ENCODE peak calls at places on chromosomes 7 and 10, in five cellular contexts. G, D, E, R and F are unnamed samples.

GRCh38 chr7:37552021-37552420 is 103.4 kb upstream of the ELMO1 start:
- DNase-seq in G (no peak), D (no peak), E (no peak), R (no peak), F (no peak)

GRCh38 chr10:30493609-30494530 is 59.9 kb downstream of the MAP3K8 start:
- DNase-seq in G (peak; percentile 45), D (peak; percentile 92), E (no peak), R (no peak), F (no peak)

GRCh38 chr10:25867321-25867720 is 66.7 kb upstream of the MYO3A start:
- DNase-seq in G (no peak), D (no peak), E (no peak), R (no peak), F (no peak)

GRCh38 chr10:73970845-73971244 is 27.1 kb upstream of the VCL start:
- DNase-seq in G (no peak), D (no peak), E (no peak), R (no peak), F (no peak)

GRCh38 chr7:3301831-3302618 is 973 bp downstream of the SDK1 start:
- DNase-seq in G (no peak), D (no peak), E (no peak), R (peak; percentile 48), F (no peak)

GRCh38 chr10:63437334-63437949 is 28.3 kb downstream of the JMJD1C start:
- DNase-seq in G (no peak), D (no peak), E (no peak), R (no peak), F (no peak)

GRCh38 chr10:45246522-45246921 is 68.9 kb downstream of the OR13A1 start:
- DNase-seq in G (no peak), D (no peak), E (no peak), R (no peak), F (no peak)

GRCh38 chr7:31488562-31489203 is 25.2 kb upstream of the ITPRID1 start:
- DNase-seq in G (no peak), D (peak; percentile 88), E (peak; percentile 41), R (no peak), F (no peak)

GRCh38 chr10:28661035-28661434 is 16.3 kb upstream of the BAMBI start:
- DNase-seq in G (no peak), D (no peak), E (no peak), R (no peak), F (no peak)

GRCh38 chr7:132092106-132092505 is 484.2 kb downstream of the PLXNA4 start:
- DNase-seq in G (no peak), D (no peak), E (no peak), R (no peak), F (no peak)

DNA sequence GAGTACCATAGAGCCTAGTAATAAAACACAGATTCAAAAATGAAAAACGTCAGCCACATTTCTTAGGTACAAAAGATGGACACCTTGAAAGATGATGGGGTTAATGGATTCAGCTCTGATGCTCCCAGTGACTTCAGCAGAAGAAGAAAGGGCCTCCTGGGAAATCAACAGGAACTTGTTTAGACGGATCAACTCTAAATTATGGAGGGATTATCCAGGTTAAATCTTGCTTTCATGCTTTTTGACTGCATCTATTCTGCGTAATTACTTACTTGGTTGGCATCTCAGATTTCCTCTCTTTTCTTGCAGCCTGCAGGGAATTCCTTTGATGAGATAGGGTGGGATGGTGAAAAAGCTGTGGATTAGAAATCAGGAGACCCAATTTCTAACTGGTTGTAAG is 82.6 kb downstream of the TMEM178B start:
- DNase-seq in G (no peak), D (no peak), E (no peak), R (no peak), F (no peak)
- H3K4me1 ChIP-seq in G (no peaks in the 10 kb centered on the region), D (no peaks in the 10 kb centered on the region), E (peaks cover 6% of the 10 kb centered on the region), R (no peaks in the 10 kb centered on the region), F (peaks cover 5% of the 10 kb centered on the region)

GRCh38 chr10:100670368-100670767 is 75.0 kb upstream of the PAX2 start:
- DNase-seq in G (no peak), D (no peak), E (no peak), R (no peak), F (no peak)
- H3K27ac ChIP-seq in G (no peak overlapping the region), D (no peak overlapping the region), E (no peak overlapping the region), R (no peak overlapping the region), F (no peak overlapping the region)

GRCh38 chr7:150343225-150343624 is 1.8 kb upstream of the RARRES2 start:
- DNase-seq in G (no peak), D (no peak), E (no peak), R (no peak), F (no peak)

GRCh38 chr7:150345012-150345411 is 3.6 kb upstream of the RARRES2 start:
- DNase-seq in G (no peak), D (no peak), E (no peak), R (no peak), F (no peak)

GRCh38 chr7:150346922-150347321 is 5.5 kb upstream of the RARRES2 start:
- DNase-seq in G (no peak), D (no peak), E (no peak), R (no peak), F (no peak)

GRCh38 chr7:150342119-150342405 is 633 bp upstream of the RARRES2 start:
- DNase-seq in G (no peak), D (no peak), E (no peak), R (no peak), F (no peak)

DNA sequence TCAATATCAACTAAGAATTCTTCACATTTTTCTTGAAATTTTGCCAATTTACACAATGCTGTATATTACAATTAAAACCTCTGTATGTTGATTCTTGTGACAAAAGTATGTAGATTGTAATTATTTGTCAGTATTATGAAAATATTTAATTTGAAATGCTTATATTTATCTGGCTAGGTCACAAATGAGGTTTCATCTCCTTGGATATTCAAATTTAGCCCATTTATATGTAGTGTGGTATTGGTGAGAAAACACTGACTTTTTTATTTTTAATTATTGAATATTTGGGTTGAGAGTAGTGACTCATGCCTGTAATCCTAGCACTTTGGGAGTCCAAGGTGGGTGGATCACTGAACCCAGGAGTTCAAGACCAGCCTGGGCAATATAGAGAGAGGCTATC is 2.9 kb upstream of the RARRES2 start:
- DNase-seq in G (no peak), D (no peak), E (no peak), R (no peak), F (no peak)
- H3K27me3 ChIP-seq in G (no peaks in the 10 kb centered on the region), D (no peaks in the 10 kb centered on the region), E (no peaks in the 10 kb centered on the region), R (no peaks in the 10 kb centered on the region), F (peaks cover 33% of the 10 kb centered on the region)

GRCh38 chr10:17662193-17663138 is 18.5 kb downstream of the STAM start:
- DNase-seq in G (no peak), D (no peak), E (no peak), R (no peak), F (no peak)
- H3K4me1 ChIP-seq in G (peaks cover 4% of the 10 kb centered on the region), D (no peaks in the 10 kb centered on the region), E (peaks cover 20% of the 10 kb centered on the region), R (peaks cover 3% of the 10 kb centered on the region), F (peaks cover 2% of the 10 kb centered on the region)

DNA sequence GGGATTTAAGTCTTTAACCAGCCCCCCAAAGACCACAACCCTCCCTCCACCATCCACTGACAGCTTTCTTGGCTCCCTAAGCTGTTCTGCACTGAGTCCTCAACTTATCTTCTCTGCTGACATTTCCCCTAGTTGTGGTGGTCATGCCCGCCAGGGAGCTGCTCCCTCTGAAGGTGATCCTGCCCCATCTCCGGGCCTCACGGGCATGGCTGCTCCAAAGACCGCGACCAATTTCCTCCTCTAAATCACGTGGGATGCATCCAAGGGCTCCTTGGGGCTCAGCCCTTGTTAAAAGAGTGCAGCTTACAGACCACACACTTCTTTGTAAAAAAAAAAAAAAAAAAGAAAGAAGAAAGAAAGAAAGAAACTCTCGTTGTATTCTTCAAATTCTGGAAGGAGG is 27.1 kb upstream of the KLF6 start:
- DNase-seq in G (no peak), D (no peak), E (no peak), R (no peak), F (no peak)
- H3K27ac ChIP-seq in G (peak overlapping the region; percentile 81), D (no peak overlapping the region), E (peak overlapping the region; percentile 78), R (no peak overlapping the region), F (peak overlapping the region; percentile 85)